ENCODE peak calls at places on chromosomes 11 and 22, in five cellular contexts. F, K, H, L and B are unnamed samples.

GRCh38 chr11:120667281-120667680 is 155.7 kb downstream of the GRIK4 start:
- ATAC-seq in F (peak), K (no peak), H (no peak), L (no peak), B (no peak)

GRCh38 chr11:108516125-108516524 is 17.9 kb upstream of the POGLUT3 start:
- ATAC-seq in F (no peak), K (no peak), H (no peak), L (no peak), B (no peak)

GRCh38 chr22:28043269-28043668 is 124.2 kb upstream of the PITPNB start:
- ATAC-seq in F (peak), K (no peak), H (no peak), L (no peak), B (no peak)

GRCh38 chr11:5251746-5252145 is 2.1 kb upstream of the HBG1 start:
- ATAC-seq in F (no peak), K (no peak), H (no peak), L (no peak), B (no peak)

GRCh38 chr11:129895126-129896041 is at the start of gene NFRKB:
- ATAC-seq in F (peak), K (peak), H (peak), L (peak), B (peak)

GRCh38 chr22:27867114-27867957 is 51.7 kb downstream of the PITPNB start:
- ATAC-seq in F (peak), K (no peak), H (no peak), L (no peak), B (peak)

GRCh38 chr11:101127699-101128570 is 1.7 kb downstream of the PGR start:
- ATAC-seq in F (peak), K (no peak), H (no peak), L (peak), B (no peak)

GRCh38 chr11:120601566-120601965 is 90.0 kb downstream of the GRIK4 start:
- ATAC-seq in F (no peak), K (no peak), H (no peak), L (no peak), B (no peak)

GRCh38 chr22:30945653-30946052 is 22.9 kb downstream of the MORC2 start:
- ATAC-seq in F (no peak), K (no peak), H (no peak), L (no peak), B (no peak)

GRCh38 chr22:38924197-38924952 is 33.0 kb upstream of the APOBEC3A start:
- ATAC-seq in F (peak), K (peak), H (no peak), L (peak), B (no peak)

GRCh38 chr11:61183645-61184044 is 19.7 kb upstream of the PGA3 start:
- ATAC-seq in F (no peak), K (no peak), H (no peak), L (no peak), B (no peak)

GRCh38 chr22:36457688-36458450 is 23.6 kb downstream of the TXN2 start:
- ATAC-seq in F (peak), K (no peak), H (no peak), L (no peak), B (no peak)

GRCh38 chr11:102920118-102920684 is 35.3 kb downstream of the MMP13 start:
- ATAC-seq in F (peak), K (no peak), H (no peak), L (peak), B (peak)

GRCh38 chr22:30947821-30948454 is 20.6 kb downstream of the MORC2 start:
- ATAC-seq in F (peak), K (no peak), H (peak), L (peak), B (no peak)

GRCh38 chr11:22792497-22792896 is 37.1 kb downstream of the SVIP start:
- ATAC-seq in F (no peak), K (peak), H (no peak), L (no peak), B (no peak)

GRCh38 chr11:46277313-46277622 is 194 bp upstream of the CREB3L1 start:
- ATAC-seq in F (no peak), K (no peak), H (no peak), L (peak), B (no peak)

GRCh38 chr22:50459443-50460140 is 15.2 kb downstream of the SBF1 start:
- ATAC-seq in F (no peak), K (no peak), H (peak), L (no peak), B (no peak)

GRCh38 chr11:94987378-94987777 is 13.9 kb downstream of the KDM4D start:
- ATAC-seq in F (no peak), K (no peak), H (no peak), L (no peak), B (no peak)

GRCh38 chr11:32960553-32961164 is 55.0 kb upstream of the DEPDC7 start:
- ATAC-seq in F (no peak), K (peak), H (no peak), L (no peak), B (no peak)

GRCh38 chr11:110165039-110165438 is 71.8 kb downstream of the ZC3H12C start:
- ATAC-seq in F (no peak), K (peak), H (no peak), L (no peak), B (no peak)

GRCh38 chr11:79244805-79245197 is 196.0 kb downstream of the TENM4 start:
- ATAC-seq in F (no peak), K (no peak), H (no peak), L (no peak), B (no peak)

GRCh38 chr22:36510966-36511881 is 4.4 kb upstream of the FOXRED2 start:
- ATAC-seq in F (no peak), K (no peak), H (peak), L (peak), B (no peak)

GRCh38 chr22:35611891-35612576 is 5.1 kb downstream of the MB start:
- ATAC-seq in F (peak), K (peak), H (no peak), L (peak), B (no peak)

GRCh38 chr11:47234669-47235075 is 13.9 kb downstream of the ACP2 start:
- ATAC-seq in F (peak), K (peak), H (peak), L (peak), B (peak)

GRCh38 chr11:83044958-83045712 is 26.6 kb downstream of the RAB30 start:
- ATAC-seq in F (no peak), K (peak), H (peak), L (no peak), B (peak)

GRCh38 chr22:26002456-26002855 is 166.8 kb upstream of the SEZ6L start:
- ATAC-seq in F (no peak), K (no peak), H (no peak), L (no peak), B (no peak)

GRCh38 chr22:46671824-46672432 is 51.7 kb downstream of the GRAMD4 start:
- ATAC-seq in F (no peak), K (no peak), H (no peak), L (no peak), B (no peak)

GRCh38 chr22:30206964-30207363 is 39.6 kb downstream of the LIF start:
- ATAC-seq in F (no peak), K (peak), H (no peak), L (peak), B (no peak)

GRCh38 chr11:128852327-128853023 is 14.6 kb downstream of the KCNJ1 start:
- ATAC-seq in F (peak), K (no peak), H (no peak), L (no peak), B (no peak)